ENCODE peak calls at places on chromosomes 7 and 10, in five cellular contexts. T, R, Q, I and X are unnamed samples.

GRCh38 chr7:124101173-124101768 is 68.4 kb upstream of the TMEM229A start:
- DNase-seq in R (peak), Q (peak), T (no peak), I (no peak), X (no peak)

GRCh38 chr7:27220440-27220955 is 20.6 kb upstream of the HOXA13 start:
- DNase-seq in I (no peak), Q (no peak), R (no peak), T (no peak), X (no peak)

GRCh38 chr7:123201901-123202300 is 2.1 kb upstream of the SLC13A1 start:
- DNase-seq in R (no peak), I (no peak), Q (no peak), T (no peak), X (no peak)

GRCh38 chr7:79090543-79090942 is 362.9 kb downstream of the MAGI2 start:
- DNase-seq in I (no peak), Q (peak), T (peak), R (no peak), X (no peak)

GRCh38 chr7:7793921-7794320 is 75.5 kb upstream of the RPA3 start:
- DNase-seq in R (no peak), Q (no peak), I (no peak), T (no peak), X (no peak)

GRCh38 chr10:124527996-124528395 is 66.4 kb downstream of the LHPP start:
- DNase-seq in R (no peak), I (no peak), T (no peak), Q (no peak), X (no peak)

GRCh38 chr7:138919912-138920311 is 61.3 kb downstream of the KIAA1549 start:
- DNase-seq in R (peak), Q (no peak), T (no peak), I (no peak), X (no peak)

GRCh38 chr10:110006358-110007170 is 1.2 kb upstream of the ADD3 start:
- DNase-seq in I (peak), T (peak), Q (peak), R (no peak), X (peak)

GRCh38 chr7:151032936-151033863 is 5.0 kb downstream of the ABCB8 start:
- DNase-seq in Q (no peak), R (no peak), T (no peak), I (no peak), X (no peak)

GRCh38 chr10:24456319-24456718 is 247.4 kb downstream of the KIAA1217 start:
- DNase-seq in Q (peak), I (no peak), R (no peak), T (peak), X (peak)

GRCh38 chr10:29671968-29672367 is 37.2 kb upstream of the SVIL start:
- DNase-seq in I (no peak), T (no peak), Q (no peak), R (no peak), X (no peak)

GRCh38 chr7:105707967-105708580 is 126.8 kb upstream of the EFCAB10 start:
- DNase-seq in I (no peak), T (no peak), Q (no peak), R (peak), X (no peak)

GRCh38 chr10:5424751-5425150 is 12.4 kb downstream of the NET1 start:
- DNase-seq in I (no peak), T (no peak), R (no peak), Q (no peak), X (no peak)

GRCh38 chr7:119935418-119936025 is 337.5 kb upstream of the KCND2 start:
- DNase-seq in Q (peak), I (no peak), T (peak), R (peak), X (peak)

GRCh38 chr10:99966306-99966705 is 43.4 kb downstream of the DNMBP start:
- DNase-seq in Q (peak), T (peak), I (no peak), R (no peak), X (no peak)

GRCh38 chr7:102916426-102916825 is 3.6 kb downstream of the LRRC17 start:
- DNase-seq in Q (peak), I (no peak), R (no peak), T (peak), X (peak)

GRCh38 chr7:38744746-38745145 is 113.6 kb upstream of the AMPH start:
- DNase-seq in R (no peak), T (peak), I (no peak), Q (peak), X (peak)

GRCh38 chr10:96614515-96614914 is 27.7 kb upstream of the TM9SF3 start:
- DNase-seq in R (no peak), T (peak), Q (peak), I (no peak), X (peak)

GRCh38 chr7:139598642-139599041 is 75.2 kb downstream of the CLEC2L start:
- DNase-seq in R (no peak), Q (no peak), I (no peak), T (peak), X (no peak)

GRCh38 chr10:98589007-98589406 is 142.3 kb upstream of the HPS1 start:
- DNase-seq in Q (no peak), R (no peak), I (no peak), T (no peak), X (no peak)

GRCh38 chr10:22986771-22987542 is 59.1 kb downstream of the ARMC3 start:
- DNase-seq in Q (peak), R (peak), T (peak), I (no peak), X (no peak)

GRCh38 chr10:72364239-72364777 is 9.6 kb upstream of the DNAJB12 start:
- DNase-seq in R (peak), Q (peak), I (peak), T (peak), X (peak)

GRCh38 chr7:2260820-2261219 is 18.8 kb downstream of the NUDT1 start:
- DNase-seq in Q (no peak), R (no peak), I (no peak), T (peak), X (no peak)

GRCh38 chr7:97019710-97020109 is 4.9 kb downstream of the DLX5 start:
- DNase-seq in R (no peak), Q (no peak), I (no peak), T (no peak), X (no peak)

GRCh38 chr7:108653526-108653925 is 83.9 kb downstream of the DNAJB9 start:
- DNase-seq in T (no peak), Q (peak), R (no peak), I (no peak), X (no peak)

GRCh38 chr7:27164381-27165088 is 802 bp downstream of the HOXA9 start:
- DNase-seq in R (no peak), Q (no peak), I (no peak), T (no peak), X (no peak)

GRCh38 chr10:70815504-70816219 is at the start of gene SGPL1:
- DNase-seq in Q (peak), I (peak), T (peak), R (peak), X (no peak)

GRCh38 chr10:106722524-106722923 is 442.0 kb downstream of the SORCS1 start:
- DNase-seq in I (no peak), R (no peak), T (no peak), Q (no peak), X (no peak)

GRCh38 chr7:138204285-138204988 is 128.2 kb downstream of the AKR1D1 start:
- DNase-seq in T (peak), Q (peak), I (no peak), R (no peak), X (no peak)

GRCh38 chr7:155618708-155619633 is 25.5 kb upstream of the RBM33 start:
- DNase-seq in R (no peak), T (peak), I (no peak), Q (peak), X (no peak)

GRCh38 chr7:115417662-115418061 is 495.8 kb downstream of the MDFIC start:
- DNase-seq in R (no peak), I (no peak), T (no peak), Q (no peak), X (no peak)

GRCh38 chr7:80581472-80581871 is 57.0 kb upstream of the CD36 start:
- DNase-seq in R (no peak), I (no peak), T (no peak), Q (peak), X (peak)

GRCh38 chr10:70573599-70574506 is 28.7 kb downstream of the PRF1 start:
- DNase-seq in R (no peak), I (no peak), T (no peak), Q (no peak), X (no peak)

GRCh38 chr7:50953820-50954219 is 171.1 kb upstream of the GRB10 start:
- DNase-seq in T (peak), I (no peak), Q (peak), R (no peak), X (peak)

GRCh38 chr7:33900501-33900900 is 4.8 kb upstream of the BMPER start:
- DNase-seq in R (no peak), I (no peak), Q (peak), T (no peak), X (no peak)

GRCh38 chr7:27165089-27165654 is at the start of gene HOXA9:
- DNase-seq in T (no peak), R (no peak), I (no peak), Q (no peak), X (peak)

GRCh38 chr10:8776926-8777625 is 722.6 kb downstream of the GATA3 start:
- DNase-seq in R (no peak), T (no peak), Q (no peak), I (no peak), X (no peak)